ENCODE peak calls at places on chromosomes 7 and 10, in eight cellular contexts. L, T, R, W, K, F, X and B are unnamed samples.

GRCh38 chr7:31782411-31782991 is 95.5 kb downstream of the PPP1R17 start:
- DNase-seq in X (no peak), K (peak), R (peak), L (no peak), T (peak), F (no peak), W (no peak), B (no peak)

GRCh38 chr7:98178321-98178720 is 32.9 kb upstream of the BHLHA15 start:
- DNase-seq in L (no peak), X (peak), K (no peak), R (no peak), F (no peak), W (peak), T (no peak), B (no peak)

GRCh38 chr10:74255214-74255613 is 104.2 kb downstream of the ADK start:
- DNase-seq in F (no peak), X (no peak), T (no peak), R (no peak), K (no peak), L (no peak), W (no peak), B (no peak)

GRCh38 chr10:96618648-96619047 is 31.8 kb upstream of the TM9SF3 start:
- DNase-seq in R (peak), T (no peak), W (no peak), K (no peak), X (peak), L (no peak), F (peak), B (peak)

GRCh38 chr7:159231017-159231416 is 86.3 kb upstream of the VIPR2 start:
- DNase-seq in R (no peak), F (no peak), W (no peak), X (no peak), T (no peak), L (no peak), K (no peak), B (no peak)

GRCh38 chr10:24415455-24416169 is 206.7 kb downstream of the KIAA1217 start:
- DNase-seq in L (peak), X (peak), R (peak), K (no peak), T (no peak), W (peak), F (peak), B (peak)

GRCh38 chr10:21702633-21703111 is 168.6 kb downstream of the MLLT10 start:
- DNase-seq in W (no peak), L (no peak), T (no peak), K (peak), F (no peak), R (no peak), X (no peak), B (no peak)

GRCh38 chr10:110376021-110376773 is 71.5 kb upstream of the SMNDC1 start:
- DNase-seq in W (peak), K (no peak), F (no peak), L (no peak), R (no peak), X (no peak), T (no peak), B (peak)

GRCh38 chr7:117216436-117217069 is 106.3 kb downstream of the WNT2 start:
- DNase-seq in R (no peak), L (no peak), W (no peak), T (no peak), X (no peak), F (no peak), K (no peak), B (no peak)

GRCh38 chr10:44419790-44420549 is 35.1 kb upstream of the CXCL12 start:
- DNase-seq in F (no peak), K (no peak), L (no peak), T (no peak), R (no peak), X (no peak), W (no peak), B (no peak)

GRCh38 chr10:88898727-88899126 is 18.7 kb downstream of the STAMBPL1 start:
- DNase-seq in R (no peak), W (no peak), T (no peak), L (no peak), X (no peak), F (no peak), K (no peak), B (no peak)

GRCh38 chr7:155529346-155529745 is 17.0 kb downstream of the CNPY1 start:
- DNase-seq in X (no peak), K (no peak), T (no peak), W (no peak), L (no peak), F (no peak), R (no peak), B (no peak)

GRCh38 chr10:37711617-37712488 is 145.6 kb downstream of the ZNF248 start:
- DNase-seq in K (no peak), W (peak), X (no peak), F (no peak), T (no peak), R (peak), L (no peak), B (peak)

GRCh38 chr7:120052884-120053382 is 220.0 kb upstream of the KCND2 start:
- DNase-seq in X (no peak), R (peak), L (no peak), W (no peak), K (no peak), F (peak), T (peak), B (peak)

GRCh38 chr7:141012044-141012685 is 2.6 kb downstream of the MRPS33 start:
- DNase-seq in F (peak), W (no peak), T (peak), X (peak), K (peak), R (peak), L (no peak), B (peak)

GRCh38 chr7:44201813-44202212 is 1.0 kb downstream of the YKT6 start:
- DNase-seq in L (no peak), T (no peak), X (no peak), R (no peak), F (no peak), K (no peak), W (no peak), B (no peak)

GRCh38 chr7:98205162-98205845 is 5.9 kb upstream of the BHLHA15 start:
- DNase-seq in L (no peak), T (no peak), X (no peak), R (no peak), F (no peak), K (no peak), W (peak), B (peak)

GRCh38 chr7:55549457-55549856 is 22.8 kb downstream of the VOPP1 start:
- DNase-seq in L (no peak), R (no peak), X (no peak), T (no peak), K (no peak), F (peak), W (no peak), B (no peak)

GRCh38 chr7:23971031-23971430 is 261.0 kb downstream of the STK31 start:
- DNase-seq in F (no peak), X (no peak), K (no peak), R (no peak), T (no peak), W (no peak), L (no peak), B (no peak)

GRCh38 chr10:120990831-120991230 is 139.7 kb downstream of the WDR11 start:
- DNase-seq in T (no peak), L (no peak), X (no peak), F (no peak), R (no peak), W (no peak), K (no peak), B (no peak)

GRCh38 chr7:36838616-36839015 is 114.3 kb upstream of the AOAH start:
- DNase-seq in F (no peak), K (no peak), L (no peak), X (no peak), W (no peak), R (no peak), T (no peak), B (no peak)

GRCh38 chr10:6120691-6121090 is 31.9 kb downstream of the RBM17 start:
- DNase-seq in W (no peak), L (no peak), R (no peak), T (no peak), F (no peak), K (no peak), X (no peak), B (no peak)

GRCh38 chr10:133039823-133040704 is 47.7 kb upstream of the ADGRA1 start:
- DNase-seq in L (no peak), X (no peak), W (no peak), T (no peak), F (no peak), R (no peak), K (no peak), B (no peak)

GRCh38 chr7:116954443-116954838 is 1.1 kb downstream of the ST7 start:
- DNase-seq in L (no peak), W (no peak), R (no peak), K (no peak), F (no peak), T (no peak), X (no peak), B (no peak)

GRCh38 chr10:46520381-46520780 is 36.1 kb downstream of the GPRIN2 start:
- DNase-seq in K (no peak), F (peak), L (peak), X (peak), T (no peak), W (peak), R (no peak), B (no peak)

GRCh38 chr7:94298943-94299342 is 95.8 kb upstream of the COL1A2 start:
- DNase-seq in F (no peak), R (no peak), X (no peak), W (no peak), L (no peak), K (no peak), T (no peak), B (no peak)

GRCh38 chr7:87146740-87147386 is 5.4 kb upstream of the DMTF1 start:
- DNase-seq in R (no peak), X (no peak), F (no peak), W (peak), T (no peak), K (no peak), L (no peak), B (no peak)

GRCh38 chr10:132460071-132460470 is 63.1 kb downstream of the PWWP2B start:
- DNase-seq in F (no peak), K (no peak), T (no peak), R (no peak), W (peak), L (no peak), X (no peak), B (no peak)

GRCh38 chr10:102479651-102480050 is 22.9 kb downstream of the ACTR1A start:
- DNase-seq in L (no peak), K (no peak), X (no peak), F (no peak), W (no peak), T (no peak), R (no peak), B (no peak)

GRCh38 chr10:73110345-73110849 is at the start of gene NUDT13:
- DNase-seq in K (peak), F (peak), L (peak), W (no peak), R (peak), X (peak), T (peak), B (peak)

GRCh38 chr10:16845248-16845647 is 28.0 kb upstream of the RSU1 start:
- DNase-seq in T (no peak), X (no peak), F (no peak), K (no peak), W (no peak), R (no peak), L (no peak), B (no peak)

GRCh38 chr10:22103701-22104100 is 100.2 kb upstream of the DNAJC1 start:
- DNase-seq in T (peak), R (no peak), W (no peak), X (no peak), K (no peak), L (no peak), F (no peak), B (no peak)

GRCh38 chr10:102645388-102645740 is 1.1 kb downstream of the TRIM8 start:
- DNase-seq in F (peak), T (no peak), K (no peak), R (peak), X (peak), W (peak), L (peak), B (peak)

GRCh38 chr10:132226586-132227405 is 40.0 kb downstream of the DPYSL4 start:
- DNase-seq in T (no peak), X (no peak), L (no peak), F (no peak), K (no peak), W (peak), R (no peak), B (no peak)

GRCh38 chr7:67604461-67605386 is 608.1 kb downstream of the TYW1 start:
- DNase-seq in L (no peak), K (no peak), W (no peak), F (no peak), T (no peak), X (no peak), R (no peak), B (no peak)

GRCh38 chr7:139771001-139771956 is 6.5 kb downstream of the HIPK2 start:
- DNase-seq in T (no peak), F (no peak), L (no peak), X (no peak), K (no peak), W (no peak), R (no peak), B (no peak)

GRCh38 chr10:89224697-89225443 is 17.8 kb upstream of the CH25H start:
- DNase-seq in X (no peak), T (no peak), K (no peak), R (no peak), F (no peak), L (no peak), W (peak), B (no peak)

GRCh38 chr10:122647383-122647968 is 52.2 kb downstream of the C10orf120 start:
- DNase-seq in W (no peak), X (no peak), F (no peak), R (no peak), L (no peak), T (peak), K (no peak), B (peak)

GRCh38 chr7:98911936-98912335 is 33.6 kb downstream of the TRRAP start:
- DNase-seq in K (no peak), T (no peak), W (no peak), L (no peak), R (no peak), F (no peak), X (peak), B (no peak)

GRCh38 chr10:1035201-1035600 is 9.5 kb upstream of the IDI2 start:
- DNase-seq in L (no peak), W (no peak), F (no peak), T (no peak), R (no peak), K (no peak), X (no peak), B (no peak)
- H3K27ac ChIP-seq in L (peak), W (no peak), F (no peak), T (no peak), R (no peak), K (no peak), X (no peak), B (no peak)

GRCh38 chr10:68599754-68600040 is 39.6 kb downstream of the TET1 start:
- DNase-seq in W (no peak), L (no peak), F (no peak), K (no peak), T (no peak), R (no peak), X (no peak), B (no peak)

GRCh38 chr10:68601490-68602265 is 41.5 kb downstream of the TET1 start:
- DNase-seq in R (no peak), X (no peak), T (no peak), K (peak), L (no peak), F (no peak), W (no peak), B (no peak)

GRCh38 chr10:68602434-68602833 is 42.3 kb downstream of the TET1 start:
- DNase-seq in F (no peak), K (no peak), L (no peak), R (no peak), W (no peak), T (no peak), X (no peak), B (no peak)

GRCh38 chr10:68598978-68599753 is 39.0 kb downstream of the TET1 start:
- DNase-seq in W (peak), R (peak), K (no peak), L (no peak), X (peak), F (peak), T (peak), B (peak)

GRCh38 chr10:68600041-68600778 is 40.1 kb downstream of the TET1 start:
- DNase-seq in L (peak), W (peak), T (peak), R (peak), K (peak), F (peak), X (peak), B (peak)
- TF ChIP-seq POLR2A in L (no peak), W (no peak), T (no peak), R (no peak), K (peak), F (no peak), X (no peak), B (peak)

GRCh38 chr10:3623746-3624145 is 161.3 kb downstream of the KLF6 start:
- DNase-seq in F (no peak), X (no peak), R (no peak), T (no peak), L (no peak), W (no peak), K (peak), B (no peak)
- H3K27ac ChIP-seq in F (peak), X (no peak), R (no peak), T (no peak), L (peak), W (peak), K (peak), B (no peak)

GRCh38 chr10:32055478-32056135 is 618 bp downstream of the KIF5B start:
- DNase-seq in K (no peak), L (peak), T (peak), F (peak), X (peak), R (peak), W (peak), B (peak)
- TF ChIP-seq POLR2A in K (no peak), L (peak), T (no peak), F (peak), X (no peak), R (no peak), W (no peak), B (peak)

DNA sequence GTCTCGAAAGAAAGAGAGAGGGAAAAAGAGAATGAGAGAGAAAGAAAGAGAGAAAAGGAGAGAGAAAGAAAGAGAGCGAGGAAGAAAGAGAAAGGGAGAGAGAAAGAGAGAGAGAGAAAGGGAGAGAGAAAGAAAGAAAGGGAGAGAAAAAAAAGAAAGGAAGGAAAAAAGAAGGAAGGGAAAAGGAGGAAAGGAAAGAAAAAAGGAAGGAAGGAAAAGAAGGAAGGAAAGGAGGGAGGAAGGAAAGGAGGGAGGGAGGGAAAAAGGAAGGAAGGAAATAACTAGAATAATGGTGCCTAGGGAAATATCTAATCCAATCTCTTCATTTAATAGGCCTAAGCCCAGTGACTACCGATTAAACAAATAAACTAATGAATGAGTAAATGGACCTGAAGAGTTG is 85.4 kb upstream of the LYZL1 start:
- DNase-seq in F (no peak), W (no peak), T (no peak), K (no peak), X (no peak), R (no peak), L (no peak), B (no peak)
- H3K27ac ChIP-seq in F (no peak), W (no peak), T (no peak), K (no peak), X (no peak), R (no peak), L (no peak), B (no peak)

GRCh38 chr10:93445097-93445960 is 36.8 kb downstream of the MYOF start:
- DNase-seq in F (peak), L (peak), W (peak), T (no peak), K (no peak), X (peak), R (peak), B (peak)
- TF ChIP-seq POLR2A in F (peak), L (peak), W (no peak), T (no peak), K (no peak), X (no peak), R (no peak), B (peak)

GRCh38 chr10:126926568-126926967 is 21.3 kb downstream of the DOCK1 start:
- DNase-seq in K (no peak), X (no peak), T (no peak), R (no peak), W (no peak), F (no peak), L (no peak), B (no peak)
- H3K27ac ChIP-seq in K (no peak), X (no peak), T (no peak), R (no peak), W (no peak), F (no peak), L (no peak), B (no peak)